ENCODE peak calls at places on chromosomes 7 and 10, in nine cellular contexts. R is tibial nerve, E is kidney, O is GOT3, I is HepG2, G is iris pigment epithelial cell, U is AML-193, L is spleen, N is T follicular helper cell. H is an unnamed sample.

GRCh38 chr7:19024261-19024660 is 93.2 kb downstream of the TWIST1 start:
- DNase-seq in R (no peak), E (no peak), O (no peak), I (no peak), G (peak; percentile 95), U (no peak), L (no peak), N (no peak), H (no peak)

GRCh38 chr7:135509839-135510602 is at the start of gene CNOT4:
- DNase-seq in R (peak; percentile 90), E (peak; percentile 98), O (peak; percentile 90), I (peak; percentile 92), G (peak; percentile 97), U (peak; percentile 91), L (peak; percentile 99), N (peak; percentile 97), H (peak; percentile 93)

GRCh38 chr10:38032881-38033280 is 22.4 kb downstream of the ZNF33A start:
- DNase-seq in R (no peak), E (no peak), O (no peak), I (no peak), G (peak; percentile 74), U (no peak), L (no peak), N (no peak), H (no peak)

GRCh38 chr10:32055478-32056135 is 618 bp downstream of the KIF5B start:
- DNase-seq in R (peak; percentile 45), E (peak; percentile 91), O (no peak), I (peak; percentile 43), G (peak; percentile 57), U (peak; percentile 53), L (peak; percentile 94), N (peak; percentile 39), H (peak; percentile 33)

GRCh38 chr10:97531401-97531985 is 32.8 kb downstream of the UBTD1 start:
- DNase-seq in R (no peak), E (peak; percentile 28), O (no peak), I (no peak), G (peak; percentile 74), U (no peak), L (no peak), N (no peak), H (no peak)

GRCh38 chr7:42400961-42401360 is 164.0 kb upstream of the GLI3 start:
- DNase-seq in R (no peak), E (no peak), O (no peak), I (no peak), G (no peak), U (no peak), L (no peak), N (no peak), H (no peak)

GRCh38 chr7:73860859-73861258 is at the start of gene TMEM270:
- DNase-seq in R (no peak), E (peak; percentile 53), O (no peak), I (no peak), G (no peak), U (no peak), L (no peak), N (no peak), H (no peak)

GRCh38 chr7:24827027-24827426 is 69.8 kb upstream of the GSDME start:
- DNase-seq in R (no peak), E (no peak), O (no peak), I (no peak), G (no peak), U (no peak), L (no peak), N (no peak), H (no peak)

GRCh38 chr10:61452655-61453641 is at the start of gene TMEM26:
- DNase-seq in R (no peak), E (peak; percentile 92), O (no peak), I (no peak), G (peak; percentile 31), U (no peak), L (peak; percentile 82), N (no peak), H (no peak)

GRCh38 chr10:70518695-70519094 is 40.1 kb downstream of the PALD1 start:
- DNase-seq in R (no peak), E (no peak), O (no peak), I (no peak), G (peak; percentile 72), U (no peak), L (no peak), N (no peak), H (no peak)

GRCh38 chr7:14858410-14858809 is 44.1 kb downstream of the DGKB start:
- DNase-seq in R (no peak), E (no peak), O (no peak), I (no peak), G (no peak), U (no peak), L (no peak), N (no peak), H (no peak)

GRCh38 chr7:20330176-20330796 is 414 bp upstream of the ITGB8 start:
- DNase-seq in R (peak; percentile 81), E (peak; percentile 97), O (peak; percentile 93), I (peak; percentile 36), G (peak; percentile 92), U (peak; percentile 51), L (peak; percentile 88), N (no peak), H (peak; percentile 67)

GRCh38 chr7:92058899-92059298 is 75.4 kb downstream of the CYP51A1 start:
- DNase-seq in R (no peak), E (no peak), O (no peak), I (no peak), G (no peak), U (no peak), L (no peak), N (no peak), H (no peak)

GRCh38 chr7:138898255-138898654 is 82.9 kb downstream of the KIAA1549 start:
- DNase-seq in R (no peak), E (no peak), O (no peak), I (no peak), G (no peak), U (no peak), L (no peak), N (no peak), H (no peak)

GRCh38 chr10:11831520-11831951 is 8.4 kb downstream of the PROSER2 start:
- DNase-seq in R (no peak), E (no peak), O (no peak), I (peak; percentile 70), G (no peak), U (no peak), L (no peak), N (no peak), H (no peak)

GRCh38 chr10:43188702-43189101 is 50.5 kb downstream of the CSGALNACT2 start:
- DNase-seq in R (no peak), E (no peak), O (no peak), I (no peak), G (peak; percentile 69), U (no peak), L (no peak), N (no peak), H (no peak)

GRCh38 chr10:47042815-47043750 is 131.9 kb downstream of the PTPN20 start:
- DNase-seq in R (no peak), E (no peak), O (no peak), I (no peak), G (no peak), U (no peak), L (peak; percentile 68), N (no peak), H (no peak)

GRCh38 chr10:84310470-84310869 is 17.9 kb upstream of the CCSER2 start:
- DNase-seq in R (no peak), E (no peak), O (no peak), I (no peak), G (peak; percentile 77), U (no peak), L (no peak), N (no peak), H (no peak)

GRCh38 chr7:28160551-28160991 is 20.0 kb downstream of the JAZF1 start:
- DNase-seq in R (no peak), E (no peak), O (no peak), I (no peak), G (peak; percentile 62), U (no peak), L (no peak), N (no peak), H (no peak)

GRCh38 chr7:44755698-44756627 is 7.3 kb downstream of the ZMIZ2 start:
- DNase-seq in R (no peak), E (peak; percentile 90), O (no peak), I (no peak), G (no peak), U (no peak), L (peak; percentile 68), N (no peak), H (no peak)

GRCh38 chr7:139753079-139753692 is 24.6 kb downstream of the HIPK2 start:
- DNase-seq in R (no peak), E (no peak), O (no peak), I (no peak), G (peak; percentile 28), U (no peak), L (no peak), N (no peak), H (no peak)

GRCh38 chr10:68526634-68527132 is 640 bp downstream of the SLC25A16 start:
- DNase-seq in R (peak; percentile 8), E (peak; percentile 2), O (no peak), I (peak; percentile 56), G (no peak), U (no peak), L (no peak), N (no peak), H (no peak)

GRCh38 chr10:5557799-5558771 is 33.3 kb downstream of the CALML3 start:
- DNase-seq in R (no peak), E (peak; percentile 69), O (no peak), I (no peak), G (no peak), U (no peak), L (peak; percentile 70), N (no peak), H (no peak)

GRCh38 chr10:23367896-23368685 is 23.5 kb upstream of the C10orf67 start:
- DNase-seq in R (no peak), E (no peak), O (no peak), I (no peak), G (no peak), U (no peak), L (no peak), N (no peak), H (no peak)

GRCh38 chr10:100656479-100656878 is 88.9 kb upstream of the PAX2 start:
- DNase-seq in R (no peak), E (no peak), O (no peak), I (no peak), G (peak; percentile 22), U (no peak), L (peak; percentile 36), N (no peak), H (no peak)

H was measured in stimulated activated CD8-positive, alpha-beta memory T cell treated with anti-CD3 and anti-CD28 coated beads, Interleukin-7, amount 100 ng/mL, for 48 hours.